ENCODE peak calls at places on chromosomes 13 and 19, in four cellular contexts. One of them, this sample, is unnamed.

GRCh38 chr13:48532146-48532472 is 771 bp downstream of the RCBTB2 start:
- DNase-seq in head of caudate nucleus: no peak
- DNase-seq in activated CD4-positive, alpha-beta memory T cell treated with anti-CD3 and anti-CD28 coated beads for 36 hours: no peak
- DNase-seq in Calu3: no peak
- DNase-seq in this sample: no peak

GRCh38 chr19:49094505-49095482 is 9.5 kb downstream of the SNRNP70 start:
- DNase-seq in head of caudate nucleus: peak
- DNase-seq in activated CD4-positive, alpha-beta memory T cell treated with anti-CD3 and anti-CD28 coated beads for 36 hours: no peak
- DNase-seq in Calu3: no peak
- DNase-seq in this sample: no peak

GRCh38 chr13:51396352-51396751 is 56.5 kb downstream of the INTS6 start:
- DNase-seq in head of caudate nucleus: no peak
- DNase-seq in activated CD4-positive, alpha-beta memory T cell treated with anti-CD3 and anti-CD28 coated beads for 36 hours: no peak
- DNase-seq in Calu3: no peak
- DNase-seq in this sample: no peak

GRCh38 chr19:15631817-15632216 is 8.9 kb upstream of the CYP4F3 start:
- DNase-seq in head of caudate nucleus: peak
- DNase-seq in activated CD4-positive, alpha-beta memory T cell treated with anti-CD3 and anti-CD28 coated beads for 36 hours: peak
- DNase-seq in Calu3: peak
- DNase-seq in this sample: no peak

GRCh38 chr19:2495651-2496316 is 19.9 kb downstream of the GADD45B start:
- DNase-seq in head of caudate nucleus: no peak
- DNase-seq in activated CD4-positive, alpha-beta memory T cell treated with anti-CD3 and anti-CD28 coated beads for 36 hours: no peak
- DNase-seq in Calu3: no peak
- DNase-seq in this sample: peak

GRCh38 chr13:113907637-113908617 is 44.1 kb upstream of the GAS6 start:
- DNase-seq in head of caudate nucleus: no peak
- DNase-seq in activated CD4-positive, alpha-beta memory T cell treated with anti-CD3 and anti-CD28 coated beads for 36 hours: no peak
- DNase-seq in Calu3: no peak
- DNase-seq in this sample: no peak

GRCh38 chr13:95641291-95641811 is 3.2 kb downstream of the DZIP1 start:
- DNase-seq in head of caudate nucleus: peak
- DNase-seq in activated CD4-positive, alpha-beta memory T cell treated with anti-CD3 and anti-CD28 coated beads for 36 hours: no peak
- DNase-seq in Calu3: no peak
- DNase-seq in this sample: no peak

GRCh38 chr19:33280351-33280921 is 21.9 kb downstream of the CEBPA start:
- DNase-seq in head of caudate nucleus: no peak
- DNase-seq in activated CD4-positive, alpha-beta memory T cell treated with anti-CD3 and anti-CD28 coated beads for 36 hours: peak
- DNase-seq in Calu3: no peak
- DNase-seq in this sample: no peak

GRCh38 chr13:74040200-74040599 is 94.0 kb downstream of the KLF12 start:
- DNase-seq in head of caudate nucleus: peak
- DNase-seq in activated CD4-positive, alpha-beta memory T cell treated with anti-CD3 and anti-CD28 coated beads for 36 hours: peak
- DNase-seq in Calu3: peak
- DNase-seq in this sample: peak

GRCh38 chr13:63425131-63425530 is 2009.5 kb upstream of the PCDH20 start:
- DNase-seq in head of caudate nucleus: no peak
- DNase-seq in activated CD4-positive, alpha-beta memory T cell treated with anti-CD3 and anti-CD28 coated beads for 36 hours: no peak
- DNase-seq in Calu3: no peak
- DNase-seq in this sample: no peak

GRCh38 chr19:4976412-4977298 is 7.7 kb downstream of the KDM4B start:
- DNase-seq in head of caudate nucleus: peak
- DNase-seq in activated CD4-positive, alpha-beta memory T cell treated with anti-CD3 and anti-CD28 coated beads for 36 hours: no peak
- DNase-seq in Calu3: no peak
- DNase-seq in this sample: peak

GRCh38 chr19:37226248-37226647 is 8.2 kb downstream of the ZNF383 start:
- DNase-seq in head of caudate nucleus: no peak
- DNase-seq in activated CD4-positive, alpha-beta memory T cell treated with anti-CD3 and anti-CD28 coated beads for 36 hours: no peak
- DNase-seq in Calu3: no peak
- DNase-seq in this sample: no peak

This sample was measured in cerebellum.